ENCODE peak calls at places on chromosomes 11 and 22, in four cellular contexts. P is WTC11, H is GM12878, G is K562. N is an unnamed sample.

GRCh38 chr11:100008440-100008839 is 678.6 kb upstream of the ARHGAP42 start:
- DNase-seq in P (no peak), H (no peak), G (no peak), N (no peak)

GRCh38 chr11:5507177-5507576 is 2.6 kb downstream of the UBQLN3 start:
- DNase-seq in P (no peak), H (no peak), G (peak), N (no peak)

GRCh38 chr11:12964650-12965049 is 44.5 kb upstream of the RASSF10 start:
- DNase-seq in P (no peak), H (no peak), G (no peak), N (no peak)

GRCh38 chr22:35315855-35316745 is 16.4 kb downstream of the TOM1 start:
- DNase-seq in P (no peak), H (no peak), G (no peak), N (no peak)

GRCh38 chr22:39956932-39957664 is 3.1 kb upstream of the TMA7B start:
- DNase-seq in P (no peak), H (peak), G (no peak), N (no peak)

GRCh38 chr11:119772581-119772980 is 43.6 kb upstream of the NECTIN1 start:
- DNase-seq in P (no peak), H (no peak), G (no peak), N (no peak)

GRCh38 chr11:126697937-126698336 is 302.6 kb downstream of the KIRREL3 start:
- DNase-seq in P (no peak), H (no peak), G (no peak), N (no peak)

GRCh38 chr22:20531404-20532181 is 24.2 kb downstream of the MED15 start:
- DNase-seq in P (peak), H (no peak), G (no peak), N (peak)

GRCh38 chr11:126434950-126435335 is 79.5 kb downstream of the ST3GAL4 start:
- DNase-seq in P (peak), H (no peak), G (peak), N (no peak)

GRCh38 chr11:106608677-106609076 is 409.6 kb downstream of the GUCY1A2 start:
- DNase-seq in P (no peak), H (no peak), G (no peak), N (no peak)

GRCh38 chr11:123526918-123527317 is 96.8 kb downstream of the GRAMD1B start:
- DNase-seq in P (no peak), H (no peak), G (no peak), N (no peak)

GRCh38 chr11:133198326-133198725 is 334.0 kb downstream of the OPCML start:
- DNase-seq in P (no peak), H (no peak), G (no peak), N (no peak)

GRCh38 chr11:126497581-126498109 is 142.2 kb downstream of the ST3GAL4 start:
- DNase-seq in P (no peak), H (no peak), G (no peak), N (no peak)

GRCh38 chr11:36890280-36890679 is 292.2 kb upstream of the RAG2 start:
- DNase-seq in P (no peak), H (no peak), G (no peak), N (no peak)

GRCh38 chr11:113457784-113458183 is 17.4 kb downstream of the DRD2 start:
- DNase-seq in P (peak), H (no peak), G (no peak), N (no peak)

GRCh38 chr22:20430641-20431519 is 6.7 kb downstream of the SCARF2 start:
- DNase-seq in P (peak), H (no peak), G (no peak), N (no peak)

GRCh38 chr11:26944866-26945664 is 48.8 kb upstream of the FIBIN start:
- DNase-seq in P (no peak), H (no peak), G (no peak), N (no peak)

GRCh38 chr11:9577032-9577431 is 3.6 kb downstream of the WEE1 start:
- DNase-seq in P (no peak), H (no peak), G (no peak), N (no peak)

GRCh38 chr11:111376453-111376871 is 2.6 kb downstream of the POU2AF1 start:
- DNase-seq in P (no peak), H (no peak), G (no peak), N (no peak)

GRCh38 chr22:44847380-44847779 is 95.0 kb downstream of the ARHGAP8 start:
- DNase-seq in P (no peak), H (no peak), G (no peak), N (no peak)

GRCh38 chr11:84886344-84886743 is 740.8 kb downstream of the DLG2 start:
- DNase-seq in P (no peak), H (no peak), G (no peak), N (no peak)

GRCh38 chr11:104774578-104774977 is 123.7 kb downstream of the CASP12 start:
- DNase-seq in P (no peak), H (no peak), G (no peak), N (no peak)

GRCh38 chr22:45966320-45966891 is 10.6 kb downstream of the WNT7B start:
- DNase-seq in P (no peak), H (no peak), G (no peak), N (no peak)

GRCh38 chr11:73225851-73226250 is 7.8 kb downstream of the P2RY2 start:
- DNase-seq in P (no peak), H (no peak), G (no peak), N (no peak)

GRCh38 chr11:72897506-72897905 is 83.3 kb downstream of the ATG16L2 start:
- DNase-seq in P (no peak), H (no peak), G (no peak), N (no peak)

GRCh38 chr11:105245781-105246315 is 106.3 kb upstream of the CARD18 start:
- DNase-seq in P (no peak), H (no peak), G (no peak), N (no peak)

GRCh38 chr11:134544095-134544815 is 132.2 kb upstream of the B3GAT1 start:
- DNase-seq in P (no peak), H (no peak), G (no peak), N (no peak)

GRCh38 chr11:108927791-108928545 is 263.1 kb downstream of the DDX10 start:
- DNase-seq in P (no peak), H (no peak), G (no peak), N (no peak)

GRCh38 chr11:22304337-22304961 is 33.7 kb upstream of the SLC17A6 start:
- DNase-seq in P (no peak), H (no peak), G (peak), N (peak)

GRCh38 chr11:66112640-66113098 is 42.6 kb downstream of the PACS1 start:
- DNase-seq in P (no peak), H (no peak), G (no peak), N (no peak)

GRCh38 chr11:62108017-62108750 is 15.6 kb upstream of the INCENP start:
- DNase-seq in P (no peak), H (peak), G (peak), N (peak)
- TF ChIP-seq TCF7 in P (no peak), H (no peak), G (no peak), N (no peak)

DNA sequence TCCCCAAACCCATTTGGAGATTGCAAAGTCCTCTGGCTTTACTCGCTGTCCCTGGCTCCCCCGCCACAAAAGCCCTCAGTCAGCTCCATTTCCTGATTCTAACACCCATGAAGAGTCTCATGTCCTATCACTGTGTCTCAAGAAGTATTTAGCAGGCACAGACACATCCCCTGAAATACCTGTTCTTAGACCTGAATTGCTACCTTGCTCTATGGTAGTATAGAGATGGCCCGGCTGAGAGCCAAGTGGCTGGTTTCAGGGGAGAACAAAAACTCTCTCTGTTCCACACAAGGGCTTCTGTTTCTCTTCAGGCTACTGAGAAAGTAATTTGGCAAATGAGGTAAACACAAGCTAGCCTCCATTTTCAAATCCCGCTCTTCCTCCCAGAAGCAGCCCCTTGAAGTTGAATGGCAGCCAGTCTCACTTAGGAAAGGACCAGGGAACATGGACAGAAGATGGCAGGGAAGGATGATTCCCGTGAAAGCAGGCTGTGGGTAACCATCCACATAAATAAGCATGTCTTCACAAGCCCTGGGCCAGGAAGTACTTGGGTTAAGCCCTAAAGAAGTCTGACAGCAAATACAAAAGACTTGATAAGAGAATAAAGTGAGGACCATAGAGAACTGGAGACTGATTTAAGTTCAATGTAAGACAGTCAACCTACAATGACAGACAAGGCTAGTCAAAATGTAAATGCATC is 137.8 kb downstream of the C11orf58 start:
- DNase-seq in P (no peak), H (no peak), G (no peak), N (no peak)
- TF ChIP-seq TCF7 in P (no peak), H (no peak), G (no peak), N (no peak)

DNA sequence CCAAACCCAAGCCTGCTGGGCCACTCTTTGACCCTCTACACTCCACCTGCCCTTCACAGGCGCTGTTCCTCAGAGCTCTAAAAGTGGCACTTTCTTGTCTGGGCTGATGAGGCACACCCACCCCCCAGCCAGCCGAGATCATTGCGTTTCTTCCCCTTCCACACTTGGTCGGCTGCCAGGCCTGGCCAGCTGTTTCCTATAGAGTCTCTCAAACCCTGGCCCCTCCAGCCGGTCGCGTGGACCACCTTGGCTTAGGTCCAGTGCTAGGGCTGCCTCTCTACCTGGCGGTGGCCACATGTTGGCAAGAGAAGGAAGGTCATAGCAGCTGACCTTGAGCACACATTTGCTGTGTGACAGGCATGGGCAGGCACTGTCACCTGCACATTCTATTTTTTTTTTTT is 60.6 kb downstream of the PPP6R2 start:
- DNase-seq in P (no peak), H (no peak), G (no peak), N (no peak)
- TF ChIP-seq TCF7 in P (no peak), H (no peak), G (no peak), N (no peak)

GRCh38 chr22:17726561-17727243 is 47.6 kb downstream of the BID start:
- DNase-seq in P (no peak), H (no peak), G (no peak), N (no peak)
- TF ChIP-seq TCF7 in P (no peak), H (no peak), G (no peak), N (no peak)

GRCh38 chr11:28834877-28835276 is 726.7 kb downstream of the METTL15 start:
- DNase-seq in P (no peak), H (no peak), G (no peak), N (no peak)
- TF ChIP-seq TCF7 in P (no peak), H (no peak), G (no peak), N (no peak)

DNA sequence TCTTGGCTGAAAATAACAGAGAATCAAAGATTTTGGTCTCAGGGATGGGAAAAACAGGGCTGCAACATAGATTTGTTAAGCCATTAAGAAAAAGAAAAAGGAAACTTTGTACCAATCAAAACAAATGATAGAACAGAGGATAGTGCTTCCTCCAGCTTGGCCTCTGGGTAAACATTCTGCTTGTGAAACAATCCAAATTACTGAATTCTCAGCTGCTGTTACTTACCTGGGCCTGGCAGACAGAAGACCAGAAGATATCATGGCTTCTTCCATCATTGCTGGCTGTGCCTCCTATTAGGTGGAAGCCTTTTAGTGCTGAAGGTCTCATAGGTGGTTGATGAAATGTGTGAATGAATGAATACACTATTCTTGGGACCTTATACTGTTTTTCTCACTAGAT is 22.1 kb downstream of the ZNRF3 start:
- DNase-seq in P (no peak), H (no peak), G (no peak), N (no peak)
- TF ChIP-seq TCF7 in P (no peak), H (no peak), G (no peak), N (no peak)

DNA sequence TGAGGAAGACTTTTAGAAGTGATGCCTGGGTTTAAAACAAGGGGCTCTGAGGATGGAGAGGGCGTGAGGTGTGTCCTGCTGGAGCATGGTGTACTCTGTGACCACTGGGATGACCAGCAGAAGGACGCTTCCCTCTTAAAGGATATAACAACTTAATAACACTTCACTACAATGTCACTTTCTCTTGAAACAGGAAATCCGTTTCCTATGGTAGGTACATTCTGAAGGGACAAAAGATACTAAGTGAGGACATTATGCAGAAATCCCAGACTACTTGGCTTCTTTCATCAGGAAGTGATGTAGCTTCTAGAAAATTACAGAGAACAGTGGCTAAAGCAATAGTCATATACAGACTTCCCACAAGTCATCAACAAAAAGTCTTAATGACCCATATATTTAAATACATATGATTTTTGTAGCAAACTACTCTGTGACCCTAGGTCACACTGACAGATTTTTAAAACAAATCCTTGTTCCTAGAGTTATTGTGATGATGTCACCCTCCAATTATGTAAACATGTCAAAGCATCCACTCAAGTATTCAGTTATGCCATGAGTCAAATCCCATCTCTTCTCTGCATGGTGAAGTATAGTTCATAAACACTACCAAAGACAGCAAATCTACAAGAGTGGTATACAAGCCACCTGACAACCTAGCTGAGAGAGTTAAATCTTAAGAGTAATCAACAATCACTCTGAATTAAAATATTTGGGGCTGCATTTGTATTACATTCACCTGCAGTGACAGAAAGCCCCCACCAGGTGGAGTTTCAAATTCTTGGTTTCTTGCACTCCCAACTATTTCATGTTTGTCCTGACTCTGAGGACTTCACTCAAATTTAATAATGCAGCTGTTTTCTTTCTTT is 32.8 kb downstream of the PITPNB start:
- DNase-seq in P (peak), H (no peak), G (peak), N (peak)
- TF ChIP-seq TCF7 in P (no peak), H (no peak), G (no peak), N (no peak)

GRCh38 chr11:74288161-74288560 is 23.3 kb downstream of the P4HA3 start:
- DNase-seq in P (no peak), H (no peak), G (peak), N (no peak)
- TF ChIP-seq TCF7 in P (no peak), H (no peak), G (no peak), N (no peak)